ENCODE peak calls at places on chromosomes 1 and 21, in eight cellular contexts. M is fibroblast of mammary gland, Y is stromal cell of bone marrow, I is activated T-cell treated with anti-CD3 and anti-CD28 coated beads for 4 hours, J is A549, G is Ammon's horn, X is NCI-H1105 treated with DMSO at 0.1 percent for 48 hours, S is anterior cingulate cortex. H is an unnamed sample.

GRCh38 chr21:44701023-44701400 is 4.0 kb downstream of the KRTAP10-12 start:
- DNase-seq in M (no peak), X (no peak), J (no peak), I (no peak), G (no peak), Y (no peak), S (no peak), H (no peak)

GRCh38 chr1:109299087-109299983 is 7.5 kb downstream of the MYBPHL start:
- DNase-seq in J (no peak), M (peak), X (no peak), Y (peak), S (peak), G (peak), I (no peak), H (peak)

GRCh38 chr1:101128211-101128727 is 102.7 kb upstream of the DPH5 start:
- DNase-seq in I (no peak), M (no peak), G (no peak), X (no peak), J (no peak), Y (no peak), S (no peak), H (no peak)

GRCh38 chr1:20446796-20447195 is 39.2 kb downstream of the CAMK2N1 start:
- DNase-seq in Y (no peak), X (no peak), S (no peak), M (peak), I (no peak), J (no peak), G (no peak), H (no peak)

GRCh38 chr1:151166506-151166956 is 587 bp downstream of the SCNM1 start:
- DNase-seq in S (no peak), Y (peak), M (peak), X (no peak), G (no peak), J (peak), I (no peak), H (peak)

GRCh38 chr21:34522284-34522683 is 10.3 kb upstream of the KCNE1 start:
- DNase-seq in S (no peak), J (no peak), M (no peak), G (no peak), Y (no peak), X (no peak), I (no peak), H (no peak)

GRCh38 chr1:3922201-3922725 is 22.2 kb upstream of the C1orf174 start:
- DNase-seq in I (no peak), G (no peak), J (no peak), M (no peak), Y (no peak), S (no peak), X (no peak), H (no peak)

GRCh38 chr1:228646717-228647522 is 88.4 kb upstream of the RHOU start:
- DNase-seq in S (no peak), X (peak), Y (no peak), G (no peak), I (no peak), M (peak), J (peak), H (peak)

GRCh38 chr21:44920694-44921604 is at the start of gene ITGB2:
- DNase-seq in G (peak), Y (no peak), J (no peak), I (no peak), M (no peak), S (no peak), X (no peak), H (no peak)

GRCh38 chr1:235327559-235328270 is at the start of gene ARID4B:
- DNase-seq in M (no peak), Y (no peak), J (peak), X (no peak), I (peak), S (no peak), G (no peak), H (no peak)

GRCh38 chr1:1200876-1201810 is 5.2 kb downstream of the TNFRSF18 start:
- DNase-seq in Y (peak), X (peak), G (no peak), M (peak), I (peak), J (peak), S (no peak), H (no peak)

GRCh38 chr21:42476493-42477342 is 19.3 kb downstream of the RSPH1 start:
- DNase-seq in I (no peak), X (no peak), M (no peak), Y (no peak), J (no peak), S (no peak), G (no peak), H (no peak)

GRCh38 chr21:26739189-26739588 is 106.0 kb downstream of the ADAMTS1 start:
- DNase-seq in S (no peak), M (peak), G (no peak), I (no peak), Y (no peak), X (no peak), J (no peak), H (no peak)

GRCh38 chr1:160488347-160489058 is 34.6 kb downstream of the SLAMF6 start:
- DNase-seq in J (no peak), G (no peak), M (no peak), I (no peak), Y (no peak), S (no peak), X (no peak), H (no peak)

GRCh38 chr1:186375929-186376330 is 292 bp downstream of the ODR4 start:
- DNase-seq in M (no peak), Y (no peak), X (no peak), I (no peak), J (peak), G (no peak), S (no peak), H (no peak)

GRCh38 chr1:58941471-58942289 is 157.8 kb upstream of the JUN start:
- DNase-seq in I (no peak), X (no peak), J (no peak), Y (no peak), G (no peak), M (no peak), S (no peak), H (no peak)

GRCh38 chr1:4284976-4285375 is 369.4 kb upstream of the AJAP1 start:
- DNase-seq in G (no peak), J (no peak), Y (no peak), M (no peak), I (no peak), S (no peak), X (no peak), H (no peak)

GRCh38 chr21:43686811-43687565 is 27.6 kb downstream of the RRP1B start:
- DNase-seq in X (no peak), G (no peak), J (no peak), M (no peak), I (no peak), Y (no peak), S (no peak), H (no peak)